ENCODE peak calls at places on chromosomes 4 and X, in four cellular contexts. U is astrocyte of the spinal cord, S is fibroblast of the aortic adventitia, E is astrocyte. P is an unnamed sample.

GRCh38 chrX:106742831-106743230 is 16.3 kb downstream of the RNF128 start:
- DNase-seq in S (peak; percentile 4), U (no peak), E (peak; percentile 42), P (no peak)

GRCh38 chrX:15838017-15838416 is 16.6 kb downstream of the AP1S2 start:
- DNase-seq in E (no peak), S (no peak), U (no peak), P (no peak)

GRCh38 chrX:10021461-10022272 is 54.5 kb downstream of the CLDN34 start:
- DNase-seq in E (peak; percentile 47), U (no peak), S (peak; percentile 42), P (peak; percentile 37)

GRCh38 chrX:19684265-19684664 is 169.0 kb upstream of the MAP3K15 start:
- DNase-seq in S (no peak), E (no peak), U (no peak), P (no peak)

GRCh38 chr4:139246166-139246565 is 33.9 kb downstream of the MGARP start:
- DNase-seq in S (no peak), E (no peak), U (no peak), P (no peak)

GRCh38 chr4:47561331-47561730 is 76.3 kb downstream of the ATP10D start:
- DNase-seq in U (no peak), S (no peak), E (no peak), P (no peak)

GRCh38 chr4:2492970-2493369 is 24.1 kb downstream of the RNF4 start:
- DNase-seq in U (no peak), E (no peak), S (no peak), P (no peak)

GRCh38 chr4:101065935-101066485 is 281.3 kb downstream of the PPP3CA start:
- DNase-seq in U (no peak), S (no peak), E (no peak), P (no peak)

GRCh38 chrX:118215346-118215745 is 98.7 kb upstream of the KLHL13 start:
- DNase-seq in S (no peak), U (no peak), E (no peak), P (no peak)

GRCh38 chr4:174763454-174764104 is 65.5 kb downstream of the GLRA3 start:
- DNase-seq in S (no peak), E (peak; percentile 31), U (peak; percentile 44), P (no peak)

GRCh38 chr4:90349632-90350031 is 222.4 kb downstream of the CCSER1 start:
- DNase-seq in U (no peak), S (no peak), E (no peak), P (no peak)

GRCh38 chr4:146134761-146135160 is 40.8 kb upstream of the LSM6 start:
- DNase-seq in U (peak; percentile 56), E (peak; percentile 28), S (peak; percentile 52), P (no peak)

GRCh38 chr4:20883231-20883630 is 183.0 kb downstream of the PACRGL start:
- DNase-seq in U (no peak), E (no peak), S (no peak), P (no peak)

GRCh38 chr4:105280338-105280809 is 133.7 kb downstream of the TET2 start:
- DNase-seq in E (peak; percentile 99), U (peak; percentile 93), S (peak; percentile 99), P (no peak)

GRCh38 chrX:29487714-29488113 is 727.6 kb upstream of the MAGEB2 start:
- DNase-seq in S (no peak), U (no peak), E (no peak), P (no peak)

GRCh38 chr4:2478220-2478619 is 9.3 kb downstream of the RNF4 start:
- DNase-seq in S (no peak), U (no peak), E (no peak), P (no peak)

GRCh38 chr4:55920571-55920970 is 28.2 kb upstream of the CEP135 start:
- DNase-seq in U (no peak), E (no peak), S (peak; percentile 10), P (no peak)

GRCh38 chr4:176735300-176735699 is 57.4 kb downstream of the VEGFC start:
- DNase-seq in U (peak; percentile 68), E (peak; percentile 53), S (peak; percentile 69), P (no peak)

GRCh38 chrX:95703696-95704095 is 980.9 kb upstream of the DIAPH2 start:
- DNase-seq in E (no peak), S (peak; percentile 37), U (peak; percentile 15), P (no peak)

GRCh38 chr4:7121174-7121573 is 53.3 kb upstream of the GRPEL1 start:
- DNase-seq in E (no peak), S (no peak), U (no peak), P (no peak)

GRCh38 chr4:94714360-94714759 is 43.4 kb upstream of the BMPR1B start:
- DNase-seq in S (peak; percentile 12), E (peak; percentile 36), U (no peak), P (no peak)

GRCh38 chrX:151722241-151722846 is 6.5 kb downstream of the FATE1 start:
- DNase-seq in E (no peak), S (peak; percentile 31), U (peak; percentile 3), P (peak; percentile 58)

GRCh38 chrX:112769034-112769433 is 71.6 kb downstream of the AMOT start:
- DNase-seq in E (peak; percentile 46), U (no peak), S (no peak), P (no peak)

GRCh38 chrX:20461576-20461975 is 194.9 kb upstream of the RPS6KA3 start:
- DNase-seq in U (peak; percentile 47), E (peak; percentile 78), S (peak; percentile 4), P (no peak)

GRCh38 chr4:10019521-10020051 is 1.7 kb downstream of the SLC2A9 start:
- DNase-seq in E (no peak), S (no peak), U (no peak), P (peak; percentile 82)

GRCh38 chrX:84187501-84188319 is at the start of gene RPS6KA6:
- DNase-seq in S (peak; percentile 3), E (peak; percentile 22), U (peak; percentile 17), P (peak; percentile 68)

GRCh38 chrX:3501833-3502535 is 155.5 kb upstream of the MXRA5 start:
- DNase-seq in S (no peak), E (peak; percentile 89), U (peak; percentile 3), P (no peak)

GRCh38 chr4:1567808-1568581 is 116.1 kb downstream of the FAM53A start:
- DNase-seq in S (no peak), E (no peak), U (no peak), P (peak; percentile 58)

GRCh38 chr4:83320548-83320947 is 14.1 kb downstream of the HPSE start:
- DNase-seq in U (no peak), S (peak; percentile 32), E (no peak), P (peak; percentile 78)

GRCh38 chrX:131729295-131729694 is 185.4 kb downstream of the OR13H1 start:
- DNase-seq in E (peak; percentile 65), S (peak; percentile 94), U (peak; percentile 88), P (peak; percentile 94)

GRCh38 chr4:126123933-126124332 is 809.2 kb downstream of the FAT4 start:
- DNase-seq in S (peak; percentile 1), E (peak; percentile 17), U (peak; percentile 17), P (no peak)

GRCh38 chrX:14865201-14865600 is 7.7 kb downstream of the FANCB start:
- DNase-seq in E (peak; percentile 51), S (peak; percentile 50), U (peak; percentile 29), P (no peak)

GRCh38 chrX:140141444-140142029 is 176.2 kb upstream of the CXorf66 start:
- DNase-seq in S (peak; percentile 55), E (no peak), U (peak; percentile 19), P (no peak)

GRCh38 chr4:629916-630641 is 4.7 kb downstream of the PDE6B start:
- DNase-seq in S (no peak), E (no peak), U (no peak), P (peak; percentile 54)

GRCh38 chrX:49273181-49273727 is 3.7 kb downstream of the PPP1R3F start:
- DNase-seq in U (no peak), S (no peak), E (no peak), P (peak; percentile 13)

GRCh38 chrX:300334-300733 is 18.3 kb downstream of the GTPBP6 start:
- DNase-seq in S (no peak), U (no peak), E (no peak), P (no peak)

GRCh38 chrX:16711219-16712115 is 1.0 kb downstream of the CTPS2 start:
- DNase-seq in S (no peak), E (no peak), U (no peak), P (peak; percentile 63)

GRCh38 chr4:104128031-104128849 is 366.5 kb downstream of the CXXC4 start:
- DNase-seq in S (no peak), E (no peak), U (peak; percentile 22), P (no peak)

GRCh38 chr4:139508581-139509237 is 47.3 kb downstream of the SETD7 start:
- DNase-seq in E (no peak), S (no peak), U (no peak), P (no peak)

GRCh38 chrX:14030248-14030592 is 528 bp upstream of the GEMIN8 start:
- DNase-seq in S (peak; percentile 54), U (peak; percentile 52), E (peak; percentile 49), P (no peak)

GRCh38 chrX:94107981-94108380 is 434.0 kb downstream of the FAM133A start:
- DNase-seq in U (no peak), E (no peak), S (no peak), P (no peak)
- TF ChIP-seq CTCF in U (no peak), E (no peak), S (peak; percentile 6), P (no peak)

GRCh38 chr4:102730968-102731533 is 29.7 kb downstream of the MANBA start:
- DNase-seq in S (no peak), E (no peak), U (no peak), P (no peak)

GRCh38 chr4:102735578-102735977 is 25.2 kb downstream of the MANBA start:
- DNase-seq in U (no peak), E (no peak), S (no peak), P (no peak)

GRCh38 chr4:102734116-102734515 is 26.7 kb downstream of the MANBA start:
- DNase-seq in U (no peak), S (no peak), E (no peak), P (no peak)

GRCh38 chr4:102734591-102735385 is 26.0 kb downstream of the MANBA start:
- DNase-seq in E (peak; percentile 26), S (no peak), U (peak; percentile 15), P (no peak)

GRCh38 chr4:102732678-102733445 is 27.9 kb downstream of the MANBA start:
- DNase-seq in U (no peak), E (no peak), S (no peak), P (no peak)
- TF ChIP-seq CTCF in U (no peak), E (no peak), S (no peak), P (no peak)

DNA sequence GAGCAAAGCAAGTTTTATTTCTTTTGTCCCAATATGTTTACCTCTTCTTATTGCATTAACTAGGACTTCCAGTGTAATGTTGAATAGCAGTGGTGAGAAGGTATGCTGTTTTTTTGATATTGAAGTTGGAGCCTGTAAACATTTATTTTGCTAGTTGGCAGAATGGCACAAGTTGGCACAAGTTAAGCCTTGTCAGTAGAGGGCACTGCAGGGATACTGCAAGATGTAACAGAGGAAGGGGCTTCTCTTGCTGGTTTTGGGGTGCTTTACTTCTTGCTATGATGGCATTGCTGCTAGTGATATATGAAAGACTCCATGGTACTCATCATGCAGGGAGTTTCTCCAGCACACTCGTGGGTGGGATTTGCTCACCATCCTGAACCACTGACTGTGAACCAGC is 327.3 kb upstream of the ARX start:
- DNase-seq in E (no peak), U (no peak), S (no peak), P (no peak)
- TF ChIP-seq CTCF in E (no peak), U (no peak), S (no peak), P (no peak)

GRCh38 chr4:183504930-183505555 is at the start of gene ING2:
- DNase-seq in U (no peak), S (no peak), E (peak; percentile 11), P (no peak)
- TF ChIP-seq CTCF in U (no peak), S (no peak), E (no peak), P (no peak)

P was measured in sigmoid colon.